ENCODE peak calls at places on chromosomes 5 and 9, in five cellular contexts. One of them, this sample, is unnamed.
A peak's percentile ranks its signal among the peaks of the same experiment; 100 is the strongest.

GRCh38 chr9:10015755-10016154 is 597.0 kb downstream of the PTPRD start:
- DNase-seq in heart left ventricle: no peak
- DNase-seq in stimulated activated CD4-positive, alpha-beta T cell treated with anti-CD3 and anti-CD28 coated beads, Interleukin-1b, Interleukin-23, amount 100 ng/mL, for 24 hours: no peak
- DNase-seq in prostate gland: no peak
- DNase-seq in adipocyte: no peak
- DNase-seq in this sample: no peak

GRCh38 chr5:51033215-51033614 is 350.0 kb upstream of the ISL1 start:
- DNase-seq in adipocyte: no peak
- DNase-seq in prostate gland: no peak
- DNase-seq in heart left ventricle: peak; percentile 24
- DNase-seq in stimulated activated CD4-positive, alpha-beta T cell treated with anti-CD3 and anti-CD28 coated beads, Interleukin-1b, Interleukin-23, amount 100 ng/mL, for 24 hours: no peak
- DNase-seq in this sample: no peak

GRCh38 chr9:1008256-1008655 is 31.8 kb downstream of the DMRT3 start:
- DNase-seq in heart left ventricle: no peak
- DNase-seq in prostate gland: no peak
- DNase-seq in stimulated activated CD4-positive, alpha-beta T cell treated with anti-CD3 and anti-CD28 coated beads, Interleukin-1b, Interleukin-23, amount 100 ng/mL, for 24 hours: no peak
- DNase-seq in adipocyte: peak; percentile 57
- DNase-seq in this sample: no peak

GRCh38 chr9:19488721-19489120 is 79.9 kb downstream of the ACER2 start:
- DNase-seq in prostate gland: no peak
- DNase-seq in stimulated activated CD4-positive, alpha-beta T cell treated with anti-CD3 and anti-CD28 coated beads, Interleukin-1b, Interleukin-23, amount 100 ng/mL, for 24 hours: no peak
- DNase-seq in adipocyte: no peak
- DNase-seq in heart left ventricle: no peak
- DNase-seq in this sample: no peak

GRCh38 chr9:114034663-114035062 is 43.4 kb downstream of the AMBP start:
- DNase-seq in adipocyte: no peak
- DNase-seq in stimulated activated CD4-positive, alpha-beta T cell treated with anti-CD3 and anti-CD28 coated beads, Interleukin-1b, Interleukin-23, amount 100 ng/mL, for 24 hours: no peak
- DNase-seq in heart left ventricle: no peak
- DNase-seq in prostate gland: no peak
- DNase-seq in this sample: no peak

GRCh38 chr5:32096891-32097592 is 77.1 kb downstream of the GOLPH3 start:
- DNase-seq in prostate gland: no peak
- DNase-seq in adipocyte: peak; percentile 39
- DNase-seq in heart left ventricle: no peak
- DNase-seq in stimulated activated CD4-positive, alpha-beta T cell treated with anti-CD3 and anti-CD28 coated beads, Interleukin-1b, Interleukin-23, amount 100 ng/mL, for 24 hours: no peak
- DNase-seq in this sample: no peak

GRCh38 chr5:156783092-156783491 is 67.0 kb upstream of the PPP1R2B start:
- DNase-seq in adipocyte: no peak
- DNase-seq in heart left ventricle: no peak
- DNase-seq in stimulated activated CD4-positive, alpha-beta T cell treated with anti-CD3 and anti-CD28 coated beads, Interleukin-1b, Interleukin-23, amount 100 ng/mL, for 24 hours: no peak
- DNase-seq in prostate gland: no peak
- DNase-seq in this sample: no peak

GRCh38 chr9:33192493-33193245 is 25.5 kb upstream of the B4GALT1 start:
- DNase-seq in heart left ventricle: no peak
- DNase-seq in prostate gland: no peak
- DNase-seq in adipocyte: peak; percentile 16
- DNase-seq in stimulated activated CD4-positive, alpha-beta T cell treated with anti-CD3 and anti-CD28 coated beads, Interleukin-1b, Interleukin-23, amount 100 ng/mL, for 24 hours: no peak
- DNase-seq in this sample: no peak

GRCh38 chr5:134041570-134042411 is 37.0 kb upstream of the VDAC1 start:
- DNase-seq in stimulated activated CD4-positive, alpha-beta T cell treated with anti-CD3 and anti-CD28 coated beads, Interleukin-1b, Interleukin-23, amount 100 ng/mL, for 24 hours: no peak
- DNase-seq in heart left ventricle: no peak
- DNase-seq in prostate gland: no peak
- DNase-seq in adipocyte: no peak
- DNase-seq in this sample: no peak

This sample was measured in omental fat pad.